ENCODE peak calls at places on chromosomes 7 and 10, in five cellular contexts. C, V, L, E and Q are unnamed samples.

GRCh38 chr7:87220734-87221215 is 1.2 kb upstream of the TMEM243 start:
- DNase-seq in C (no peak), V (no peak), L (no peak), E (no peak), Q (no peak)

GRCh38 chr10:124300224-124300623 is 118.5 kb downstream of the OAT start:
- DNase-seq in C (no peak), V (no peak), L (peak), E (peak), Q (no peak)

GRCh38 chr7:30396379-30396778 is 82.2 kb downstream of the NOD1 start:
- DNase-seq in C (no peak), V (no peak), L (no peak), E (no peak), Q (no peak)

GRCh38 chr7:27098493-27099223 is 2.9 kb upstream of the HOXA1 start:
- DNase-seq in C (no peak), V (no peak), L (no peak), E (no peak), Q (no peak)

GRCh38 chr7:226281-226882 is 34.0 kb downstream of the FAM20C start:
- DNase-seq in C (no peak), V (no peak), L (no peak), E (no peak), Q (no peak)

GRCh38 chr10:5064656-5065055 is 29.6 kb upstream of the AKR1C3 start:
- DNase-seq in C (no peak), V (no peak), L (no peak), E (no peak), Q (no peak)

GRCh38 chr10:128530301-128530700 is 404.1 kb upstream of the MKI67 start:
- DNase-seq in C (no peak), V (no peak), L (no peak), E (no peak), Q (no peak)

GRCh38 chr7:90604383-90604782 is 8.3 kb downstream of the CDK14 start:
- DNase-seq in C (no peak), V (no peak), L (no peak), E (no peak), Q (no peak)

GRCh38 chr10:77715536-77715935 is 77.9 kb upstream of the KCNMA1 start:
- DNase-seq in C (no peak), V (no peak), L (no peak), E (no peak), Q (no peak)

GRCh38 chr10:43000651-43001426 is 76.0 kb upstream of the RET start:
- DNase-seq in C (no peak), V (no peak), L (peak), E (no peak), Q (no peak)

GRCh38 chr7:1664711-1665591 is 5.1 kb upstream of the ELFN1 start:
- DNase-seq in C (peak), V (peak), L (peak), E (no peak), Q (no peak)

GRCh38 chr10:82288461-82288881 is 413.5 kb downstream of the NRG3 start:
- DNase-seq in C (no peak), V (no peak), L (no peak), E (no peak), Q (no peak)

GRCh38 chr10:84196941-84197340 is 2.6 kb downstream of the CDHR1 start:
- DNase-seq in C (no peak), V (no peak), L (no peak), E (no peak), Q (no peak)

GRCh38 chr10:124446830-124447740 is 2.8 kb downstream of the NKX1-2 start:
- DNase-seq in C (no peak), V (no peak), L (no peak), E (no peak), Q (no peak)

GRCh38 chr10:31157125-31157983 is 125.7 kb upstream of the ZNF438 start:
- DNase-seq in C (peak), V (no peak), L (peak), E (no peak), Q (peak)

GRCh38 chr10:69086131-69086530 is 1.8 kb upstream of the SRGN start:
- DNase-seq in C (no peak), V (no peak), L (no peak), E (no peak), Q (no peak)

GRCh38 chr7:82562716-82563404 is 119.3 kb upstream of the CACNA2D1 start:
- DNase-seq in C (no peak), V (no peak), L (no peak), E (no peak), Q (no peak)

GRCh38 chr7:74475987-74476350 is 22.3 kb downstream of the GTF2IRD1 start:
- DNase-seq in C (no peak), V (no peak), L (peak), E (no peak), Q (no peak)